ENCODE peak calls at places on chromosomes 12 and 14, in five cellular contexts. N is upper lobe of right lung, Z is GM12865, V is brain microvascular endothelial cell, Q is left ventricle myocardium inferior. I is an unnamed sample.

GRCh38 chr12:75852143-75852542 is 179.4 kb downstream of the PHLDA1 start:
- DNase-seq in N (no peak), V (no peak), Z (no peak), Q (no peak), I (no peak)

GRCh38 chr14:51643137-51643536 is 8.6 kb upstream of the FRMD6 start:
- DNase-seq in N (no peak), Z (no peak), Q (no peak), V (peak), I (no peak)

GRCh38 chr14:56805201-56805991 is 4.9 kb downstream of the OTX2 start:
- DNase-seq in Q (no peak), N (no peak), Z (no peak), V (no peak), I (no peak)

GRCh38 chr14:75234173-75234855 is 44.3 kb upstream of the FOS start:
- DNase-seq in V (peak), N (peak), Z (no peak), Q (peak), I (peak)

GRCh38 chr12:5745251-5745888 is 199.7 kb downstream of the ANO2 start:
- DNase-seq in Q (peak), Z (peak), V (peak), N (peak), I (peak)

GRCh38 chr14:60723218-60724079 is 702 bp downstream of the SIX4 start:
- DNase-seq in N (peak), V (peak), Q (no peak), Z (peak), I (no peak)

GRCh38 chr14:105364100-105364708 is 34.1 kb upstream of the TEX22 start:
- DNase-seq in Z (no peak), N (no peak), Q (peak), V (peak), I (no peak)

GRCh38 chr12:46553911-46554310 is 181.3 kb upstream of the SLC38A2 start:
- DNase-seq in Z (no peak), N (no peak), Q (no peak), V (no peak), I (no peak)

GRCh38 chr14:99729991-99730875 is 46.1 kb downstream of the CYP46A1 start:
- DNase-seq in V (no peak), N (peak), Q (peak), Z (peak), I (no peak)
- H3K4me3 ChIP-seq in V (peak), N (peak), Q (peak), Z (no peak), I (peak)

GRCh38 chr14:68772761-68773381 is 20.0 kb downstream of the ZFP36L1 start:
- DNase-seq in Q (no peak), Z (no peak), V (no peak), N (peak), I (no peak)

GRCh38 chr14:68774771-68775613 is 17.9 kb downstream of the ZFP36L1 start:
- DNase-seq in Q (no peak), Z (no peak), V (no peak), N (peak), I (no peak)

GRCh38 chr14:68777644-68778043 is 15.2 kb downstream of the ZFP36L1 start:
- DNase-seq in N (no peak), V (no peak), Q (no peak), Z (no peak), I (no peak)

GRCh38 chr14:68771631-68772030 is 21.2 kb downstream of the ZFP36L1 start:
- DNase-seq in N (peak), Q (peak), V (no peak), Z (no peak), I (no peak)

GRCh38 chr14:68775614-68776126 is 17.2 kb downstream of the ZFP36L1 start:
- DNase-seq in N (peak), Q (no peak), Z (no peak), V (no peak), I (no peak)
- TF ChIP-seq CTCF in N (no peak), Q (no peak), Z (peak), V (no peak), I (no peak)

GRCh38 chr14:22886500-22887259 is 3.7 kb downstream of the REM2 start:
- DNase-seq in N (peak), Z (peak), Q (peak), V (peak), I (no peak)

GRCh38 chr14:22885975-22886374 is 3.0 kb downstream of the REM2 start:
- DNase-seq in Q (no peak), Z (no peak), V (no peak), N (no peak), I (no peak)

GRCh38 chr14:22887260-22887989 is 4.4 kb downstream of the REM2 start:
- DNase-seq in Q (no peak), Z (peak), V (peak), N (no peak), I (peak)

GRCh38 chr14:22888662-22889061 is 5.6 kb downstream of the REM2 start:
- DNase-seq in V (no peak), Z (peak), Q (no peak), N (no peak), I (no peak)

GRCh38 chr14:22887990-22888378 is 5.0 kb downstream of the REM2 start:
- DNase-seq in Q (no peak), N (no peak), Z (peak), V (no peak), I (no peak)
- H3K4me3 ChIP-seq in Q (peak), N (peak), Z (peak), V (peak), I (peak)

GRCh38 chr12:32106517-32107366 is at the start of gene BICD1:
- DNase-seq in Q (peak), V (peak), Z (peak), N (peak), I (peak)
- TF ChIP-seq CTCF in Q (peak), V (no peak), Z (peak), N (peak), I (peak)

GRCh38 chr14:71290960-71291466 is 383.8 kb downstream of the PCNX1 start:
- DNase-seq in Z (peak), Q (no peak), N (no peak), V (peak), I (peak)
- H3K4me3 ChIP-seq in Z (no peak), Q (no peak), N (no peak), V (no peak), I (no peak)

DNA sequence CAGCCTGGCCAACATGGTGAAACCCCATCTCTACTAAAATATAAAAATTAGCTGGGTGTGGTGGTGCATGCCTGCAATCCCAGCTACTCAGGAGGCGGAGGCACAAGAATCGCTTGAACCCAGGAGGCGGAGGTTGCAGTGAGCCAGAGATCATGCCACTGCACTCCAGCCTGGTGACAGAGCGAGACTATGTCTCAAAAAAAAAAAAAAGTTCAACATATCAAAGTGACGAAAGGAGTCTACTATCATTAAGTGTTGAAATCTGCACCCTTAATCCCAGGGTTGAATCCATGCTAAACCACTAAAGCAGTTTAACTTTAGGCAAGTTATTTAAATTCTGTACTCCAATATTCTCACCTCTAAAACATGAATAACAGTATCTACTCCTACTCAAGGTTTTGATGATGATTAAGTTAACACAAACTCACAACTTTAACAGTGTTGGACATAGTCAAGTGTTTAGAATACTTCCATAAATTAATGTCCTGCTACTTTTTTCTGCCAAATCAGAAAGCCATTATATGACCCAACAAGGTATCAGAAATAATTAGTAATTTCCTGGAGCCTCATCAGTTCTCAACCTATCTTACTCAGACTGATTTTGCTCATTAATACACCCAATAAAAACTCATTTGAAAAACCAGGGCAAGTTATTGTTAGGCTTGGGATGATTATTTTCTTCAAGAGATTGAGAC is 10.9 kb downstream of the HNRNPC start:
- DNase-seq in N (peak), Q (no peak), V (no peak), Z (no peak), I (no peak)
- TF ChIP-seq CTCF in N (no peak), Q (no peak), V (no peak), Z (no peak), I (no peak)

GRCh38 chr12:97944576-97944975 is 482.0 kb downstream of the RMST start:
- DNase-seq in Z (no peak), N (no peak), V (no peak), Q (no peak), I (no peak)
- H3K4me3 ChIP-seq in Z (no peak), N (no peak), V (no peak), Q (no peak), I (no peak)

GRCh38 chr12:86914716-86915115 is 658.5 kb upstream of the MGAT4C start:
- DNase-seq in Q (no peak), N (no peak), V (peak), Z (no peak), I (peak)
- TF ChIP-seq CTCF in Q (peak), N (no peak), V (peak), Z (no peak), I (peak)